ENCODE peak calls at places on chromosomes 16 and 17, in ten cellular contexts. One of them, this sample, is unnamed.

GRCh38 chr16:47728229-47728628 is 267.1 kb downstream of the PHKB start:
- DNase-seq in ovary: no peak
- DNase-seq in tibial nerve: no peak
- DNase-seq in sigmoid colon: no peak
- DNase-seq in transverse colon: no peak
- DNase-seq in A549: no peak
- DNase-seq in K562: no peak
- DNase-seq in H1: no peak
- DNase-seq in GM12878: no peak
- DNase-seq in SK-N-SH: no peak
- DNase-seq in this sample: no peak

GRCh38 chr16:68776821-68777485 is 39.9 kb downstream of the CDH1 start:
- DNase-seq in ovary: no peak
- DNase-seq in tibial nerve: no peak
- DNase-seq in sigmoid colon: no peak
- DNase-seq in transverse colon: no peak
- DNase-seq in A549: no peak
- DNase-seq in K562: no peak
- DNase-seq in H1: no peak
- DNase-seq in GM12878: peak
- DNase-seq in SK-N-SH: no peak
- DNase-seq in this sample: no peak

GRCh38 chr16:3121843-3122467 is 9.6 kb downstream of the ZNF205 start:
- DNase-seq in ovary: no peak
- DNase-seq in tibial nerve: no peak
- DNase-seq in sigmoid colon: no peak
- DNase-seq in transverse colon: no peak
- DNase-seq in A549: no peak
- DNase-seq in K562: no peak
- DNase-seq in H1: no peak
- DNase-seq in GM12878: no peak
- DNase-seq in SK-N-SH: no peak
- DNase-seq in this sample: no peak

GRCh38 chr17:64388961-64389565 is 1.6 kb downstream of the PECAM1 start:
- DNase-seq in ovary: no peak
- DNase-seq in tibial nerve: no peak
- DNase-seq in sigmoid colon: no peak
- DNase-seq in transverse colon: no peak
- DNase-seq in A549: no peak
- DNase-seq in K562: no peak
- DNase-seq in H1: no peak
- DNase-seq in GM12878: no peak
- DNase-seq in SK-N-SH: no peak
- DNase-seq in this sample: no peak

GRCh38 chr17:7703584-7704574 is 1.1 kb upstream of the EFNB3 start:
- DNase-seq in ovary: no peak
- DNase-seq in tibial nerve: no peak
- DNase-seq in sigmoid colon: no peak
- DNase-seq in transverse colon: no peak
- DNase-seq in A549: peak
- DNase-seq in K562: peak
- DNase-seq in H1: peak
- DNase-seq in GM12878: no peak
- DNase-seq in SK-N-SH: peak
- DNase-seq in this sample: peak

GRCh38 chr17:82065638-82066303 is at the start of gene DUS1L:
- DNase-seq in ovary: peak
- DNase-seq in tibial nerve: peak
- DNase-seq in sigmoid colon: peak
- DNase-seq in transverse colon: peak
- DNase-seq in A549: peak
- DNase-seq in K562: peak
- DNase-seq in H1: peak
- DNase-seq in GM12878: no peak
- DNase-seq in SK-N-SH: peak
- DNase-seq in this sample: no peak

GRCh38 chr17:15947331-15947730 is 2.4 kb downstream of the ADORA2B start:
- DNase-seq in ovary: no peak
- DNase-seq in tibial nerve: no peak
- DNase-seq in sigmoid colon: no peak
- DNase-seq in transverse colon: peak
- DNase-seq in A549: no peak
- DNase-seq in K562: no peak
- DNase-seq in H1: no peak
- DNase-seq in GM12878: no peak
- DNase-seq in SK-N-SH: no peak
- DNase-seq in this sample: no peak

GRCh38 chr16:2019919-2020831 is 590 bp downstream of the NPW start:
- DNase-seq in ovary: peak
- DNase-seq in tibial nerve: no peak
- DNase-seq in sigmoid colon: no peak
- DNase-seq in transverse colon: no peak
- DNase-seq in A549: no peak
- DNase-seq in K562: peak
- DNase-seq in H1: peak
- DNase-seq in GM12878: no peak
- DNase-seq in SK-N-SH: peak
- DNase-seq in this sample: no peak

GRCh38 chr17:32854834-32855389 is 22.0 kb downstream of the MYO1D start:
- DNase-seq in ovary: no peak
- DNase-seq in tibial nerve: no peak
- DNase-seq in sigmoid colon: no peak
- DNase-seq in transverse colon: no peak
- DNase-seq in A549: no peak
- DNase-seq in K562: no peak
- DNase-seq in H1: no peak
- DNase-seq in GM12878: no peak
- DNase-seq in SK-N-SH: no peak
- DNase-seq in this sample: no peak

GRCh38 chr16:66293932-66294331 is 72.6 kb upstream of the CDH5 start:
- DNase-seq in ovary: peak
- DNase-seq in tibial nerve: no peak
- DNase-seq in sigmoid colon: peak
- DNase-seq in transverse colon: no peak
- DNase-seq in A549: no peak
- DNase-seq in K562: no peak
- DNase-seq in H1: no peak
- DNase-seq in GM12878: no peak
- DNase-seq in SK-N-SH: no peak
- DNase-seq in this sample: peak

GRCh38 chr16:21611178-21611545 is 11.8 kb downstream of the METTL9 start:
- DNase-seq in ovary: no peak
- DNase-seq in tibial nerve: no peak
- DNase-seq in sigmoid colon: no peak
- DNase-seq in transverse colon: no peak
- DNase-seq in A549: no peak
- DNase-seq in K562: no peak
- DNase-seq in H1: no peak
- DNase-seq in GM12878: no peak
- DNase-seq in SK-N-SH: no peak
- DNase-seq in this sample: no peak

GRCh38 chr16:4245400-4245799 is 3.5 kb upstream of the SRL start:
- DNase-seq in ovary: no peak
- DNase-seq in tibial nerve: no peak
- DNase-seq in sigmoid colon: no peak
- DNase-seq in transverse colon: no peak
- DNase-seq in A549: no peak
- DNase-seq in K562: no peak
- DNase-seq in H1: no peak
- DNase-seq in GM12878: no peak
- DNase-seq in SK-N-SH: no peak
- DNase-seq in this sample: no peak

GRCh38 chr16:4241601-4242270 is at the start of gene SRL:
- DNase-seq in ovary: no peak
- DNase-seq in tibial nerve: no peak
- DNase-seq in sigmoid colon: no peak
- DNase-seq in transverse colon: no peak
- DNase-seq in A549: no peak
- DNase-seq in K562: no peak
- DNase-seq in H1: no peak
- DNase-seq in GM12878: no peak
- DNase-seq in SK-N-SH: peak
- DNase-seq in this sample: no peak

GRCh38 chr16:4244254-4244812 is 2.5 kb upstream of the SRL start:
- DNase-seq in ovary: no peak
- DNase-seq in tibial nerve: no peak
- DNase-seq in sigmoid colon: no peak
- DNase-seq in transverse colon: no peak
- DNase-seq in A549: no peak
- DNase-seq in K562: no peak
- DNase-seq in H1: no peak
- DNase-seq in GM12878: no peak
- DNase-seq in SK-N-SH: no peak
- DNase-seq in this sample: no peak

GRCh38 chr16:4246777-4247476 is 5.0 kb upstream of the SRL start:
- DNase-seq in ovary: no peak
- DNase-seq in tibial nerve: no peak
- DNase-seq in sigmoid colon: no peak
- DNase-seq in transverse colon: no peak
- DNase-seq in A549: no peak
- DNase-seq in K562: no peak
- DNase-seq in H1: no peak
- DNase-seq in GM12878: no peak
- DNase-seq in SK-N-SH: no peak
- DNase-seq in this sample: no peak

GRCh38 chr16:4244881-4245280 is 3.0 kb upstream of the SRL start:
- DNase-seq in ovary: no peak
- DNase-seq in tibial nerve: no peak
- DNase-seq in sigmoid colon: no peak
- DNase-seq in transverse colon: no peak
- DNase-seq in A549: no peak
- DNase-seq in K562: no peak
- DNase-seq in H1: no peak
- DNase-seq in GM12878: no peak
- DNase-seq in SK-N-SH: no peak
- DNase-seq in this sample: no peak
- TF ChIP-seq EP300 in ovary: no peak
- TF ChIP-seq EP300 in tibial nerve: no peak
- TF ChIP-seq EP300 in sigmoid colon: no peak
- TF ChIP-seq EP300 in transverse colon: no peak
- TF ChIP-seq EP300 in A549: no peak
- TF ChIP-seq EP300 in K562: no peak
- TF ChIP-seq EP300 in H1: no peak
- TF ChIP-seq EP300 in GM12878: no peak
- TF ChIP-seq EP300 in SK-N-SH: no peak
- TF ChIP-seq EP300 in this sample: no peak

GRCh38 chr17:80544655-80545498 is at the start of gene RPTOR:
- DNase-seq in ovary: peak
- DNase-seq in tibial nerve: peak
- DNase-seq in sigmoid colon: peak
- DNase-seq in transverse colon: peak
- DNase-seq in A549: peak
- DNase-seq in K562: peak
- DNase-seq in H1: peak
- DNase-seq in GM12878: peak
- DNase-seq in SK-N-SH: peak
- DNase-seq in this sample: peak
- TF ChIP-seq CTCF in ovary: no peak
- TF ChIP-seq CTCF in tibial nerve: no peak
- TF ChIP-seq CTCF in sigmoid colon: no peak
- TF ChIP-seq CTCF in transverse colon: no peak
- TF ChIP-seq CTCF in A549: no peak
- TF ChIP-seq CTCF in K562: no peak
- TF ChIP-seq CTCF in H1: no peak
- TF ChIP-seq CTCF in GM12878: no peak
- TF ChIP-seq CTCF in SK-N-SH: no peak
- TF ChIP-seq CTCF in this sample: no peak

GRCh38 chr17:17672453-17673368 is 8.5 kb upstream of the RAI1 start:
- DNase-seq in ovary: no peak
- DNase-seq in tibial nerve: no peak
- DNase-seq in sigmoid colon: no peak
- DNase-seq in transverse colon: no peak
- DNase-seq in A549: no peak
- DNase-seq in K562: no peak
- DNase-seq in H1: no peak
- DNase-seq in GM12878: no peak
- DNase-seq in SK-N-SH: no peak
- DNase-seq in this sample: no peak
- TF ChIP-seq EP300 in ovary: no peak
- TF ChIP-seq EP300 in tibial nerve: no peak
- TF ChIP-seq EP300 in sigmoid colon: no peak
- TF ChIP-seq EP300 in transverse colon: no peak
- TF ChIP-seq EP300 in A549: no peak
- TF ChIP-seq EP300 in K562: no peak
- TF ChIP-seq EP300 in H1: no peak
- TF ChIP-seq EP300 in GM12878: no peak
- TF ChIP-seq EP300 in SK-N-SH: no peak
- TF ChIP-seq EP300 in this sample: no peak

GRCh38 chr17:46842835-46843234 is 8.5 kb upstream of the WNT9B start:
- DNase-seq in ovary: no peak
- DNase-seq in tibial nerve: no peak
- DNase-seq in sigmoid colon: no peak
- DNase-seq in transverse colon: no peak
- DNase-seq in A549: peak
- DNase-seq in K562: peak
- DNase-seq in H1: no peak
- DNase-seq in GM12878: no peak
- DNase-seq in SK-N-SH: no peak
- DNase-seq in this sample: no peak
- TF ChIP-seq CTCF in ovary: no peak
- TF ChIP-seq CTCF in tibial nerve: no peak
- TF ChIP-seq CTCF in sigmoid colon: no peak
- TF ChIP-seq CTCF in transverse colon: peak
- TF ChIP-seq CTCF in A549: peak
- TF ChIP-seq CTCF in K562: peak
- TF ChIP-seq CTCF in H1: peak
- TF ChIP-seq CTCF in GM12878: peak
- TF ChIP-seq CTCF in SK-N-SH: peak
- TF ChIP-seq CTCF in this sample: no peak

DNA sequence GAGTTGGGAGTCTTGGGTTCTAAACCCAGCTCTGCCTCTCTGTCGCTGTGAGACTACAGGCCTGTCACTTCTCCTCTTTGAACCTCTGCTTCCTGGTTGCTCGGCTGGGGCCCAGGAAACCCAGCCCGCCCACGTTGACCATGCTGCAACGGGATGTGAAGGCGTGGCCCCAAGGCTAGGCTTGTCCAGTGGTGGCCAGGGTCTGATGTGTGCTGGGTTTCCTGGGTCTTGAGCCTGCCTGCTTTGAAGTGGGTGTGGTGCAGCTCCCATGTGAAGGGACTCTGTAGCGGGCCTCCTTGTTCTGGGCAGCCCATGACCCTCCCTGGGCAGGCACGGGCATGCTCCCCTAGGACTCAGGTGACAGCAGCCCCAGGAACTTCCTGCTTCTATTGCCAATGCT is 82.3 kb downstream of the SDR42E1 start:
- DNase-seq in ovary: no peak
- DNase-seq in tibial nerve: no peak
- DNase-seq in sigmoid colon: no peak
- DNase-seq in transverse colon: no peak
- DNase-seq in A549: no peak
- DNase-seq in K562: peak
- DNase-seq in H1: peak
- DNase-seq in GM12878: no peak
- DNase-seq in SK-N-SH: no peak
- DNase-seq in this sample: peak
- TF ChIP-seq EP300 in ovary: no peak
- TF ChIP-seq EP300 in tibial nerve: no peak
- TF ChIP-seq EP300 in sigmoid colon: no peak
- TF ChIP-seq EP300 in transverse colon: no peak
- TF ChIP-seq EP300 in A549: no peak
- TF ChIP-seq EP300 in K562: no peak
- TF ChIP-seq EP300 in H1: no peak
- TF ChIP-seq EP300 in GM12878: no peak
- TF ChIP-seq EP300 in SK-N-SH: no peak
- TF ChIP-seq EP300 in this sample: no peak